ENCODE peak calls at places on chromosomes 3 and 15, in six cellular contexts. C is aorta; G is HepG2; S is CD8-positive, alpha-beta T cell; P is mesendoderm; X is upper lobe of left lung. T is an unnamed sample.

GRCh38 chr3:171710359-171710758 is 99.9 kb downstream of the PLD1 start:
- DNase-seq in C (no peak), G (no peak), S (no peak), P (no peak), X (no peak), T (no peak)

GRCh38 chr15:95449229-95449628 is 881.3 kb upstream of the NR2F2 start:
- DNase-seq in C (no peak), G (no peak), S (no peak), P (no peak), X (no peak), T (no peak)

GRCh38 chr3:160904691-160905090 is 148.7 kb downstream of the PPM1L start:
- DNase-seq in C (no peak), G (no peak), S (no peak), P (no peak), X (no peak), T (no peak)

GRCh38 chr15:77836901-77837648 is 204.4 kb upstream of the LINGO1 start:
- DNase-seq in C (peak; percentile 36), G (no peak), S (no peak), P (no peak), X (no peak), T (no peak)

GRCh38 chr3:171160326-171160725 is 133.8 kb upstream of the SLC2A2 start:
- DNase-seq in C (no peak), G (no peak), S (no peak), P (no peak), X (no peak), T (no peak)

GRCh38 chr15:44137750-44138149 is 57.3 kb downstream of the FRMD5 start:
- DNase-seq in C (no peak), G (no peak), S (no peak), P (no peak), X (no peak), T (no peak)

GRCh38 chr3:40546811-40547210 is 22.1 kb downstream of the ZNF621 start:
- DNase-seq in C (no peak), G (no peak), S (no peak), P (no peak), X (no peak), T (no peak)

GRCh38 chr15:99564221-99565030 is 1.4 kb upstream of the MEF2A start:
- DNase-seq in C (peak; percentile 56), G (peak; percentile 36), S (no peak), P (peak; percentile 53), X (peak; percentile 27), T (peak; percentile 38)

GRCh38 chr3:181569356-181569940 is 142.3 kb upstream of the SOX2 start:
- DNase-seq in C (no peak), G (no peak), S (no peak), P (no peak), X (no peak), T (no peak)

GRCh38 chr15:99703603-99704443 is 29.4 kb downstream of the LYSMD4 start:
- DNase-seq in C (no peak), G (peak; percentile 62), S (no peak), P (peak; percentile 89), X (no peak), T (peak; percentile 50)

GRCh38 chr3:107599755-107600122 is 77.0 kb downstream of the BBX start:
- DNase-seq in C (no peak), G (no peak), S (no peak), P (no peak), X (no peak), T (no peak)

GRCh38 chr3:111998661-111999641 is at the start of gene TAGLN3:
- DNase-seq in C (no peak), G (no peak), S (no peak), P (peak; percentile 78), X (peak; percentile 54), T (no peak)

GRCh38 chr3:15630646-15631350 is 29.3 kb downstream of the BTD start:
- DNase-seq in C (no peak), G (no peak), S (no peak), P (peak; percentile 87), X (no peak), T (no peak)

GRCh38 chr3:120858501-120858900 is 49.5 kb upstream of the STXBP5L start:
- DNase-seq in C (no peak), G (no peak), S (no peak), P (no peak), X (no peak), T (no peak)

GRCh38 chr3:111980716-111981456 is 2.1 kb downstream of the ABHD10 start:
- DNase-seq in C (no peak), G (no peak), S (no peak), P (no peak), X (no peak), T (no peak)

GRCh38 chr3:114803042-114803695 is 343.9 kb downstream of the ZBTB20 start:
- DNase-seq in C (no peak), G (no peak), S (no peak), P (no peak), X (no peak), T (no peak)

GRCh38 chr3:128056258-128056657 is 4.0 kb downstream of the SEC61A1 start:
- DNase-seq in C (no peak), G (no peak), S (no peak), P (no peak), X (no peak), T (no peak)

GRCh38 chr3:128053614-128054013 is 1.4 kb downstream of the SEC61A1 start:
- DNase-seq in C (no peak), G (peak; percentile 40), S (no peak), P (no peak), X (no peak), T (no peak)

GRCh38 chr3:128051837-128052766 is at the start of gene SEC61A1:
- DNase-seq in C (peak; percentile 97), G (peak; percentile 86), S (peak; percentile 94), P (peak; percentile 96), X (peak; percentile 95), T (peak; percentile 85)

GRCh38 chr3:128052831-128053419 is 688 bp downstream of the SEC61A1 start:
- DNase-seq in C (no peak), G (peak; percentile 46), S (no peak), P (no peak), X (no peak), T (no peak)

DNA sequence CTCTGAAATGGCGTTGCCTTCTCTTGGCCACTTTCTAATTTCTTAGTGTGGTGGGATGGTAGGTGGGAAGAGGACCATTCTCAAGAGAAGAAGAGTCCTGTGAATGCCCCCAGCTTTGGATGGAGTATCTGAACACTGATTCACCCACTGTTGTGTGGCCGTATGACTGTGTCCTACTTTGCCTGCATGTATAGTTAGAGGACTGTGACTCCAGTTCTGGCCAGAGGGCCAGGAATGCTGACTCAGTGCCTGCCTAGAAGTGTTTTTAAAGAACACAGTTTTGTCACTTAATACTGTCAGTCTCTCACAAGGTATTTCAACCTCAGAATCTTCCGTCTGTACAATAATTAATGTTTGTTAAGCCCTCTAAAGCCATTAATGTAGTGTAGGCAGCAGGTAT is 2.1 kb downstream of the SEC61A1 start:
- DNase-seq in C (no peak), G (no peak), S (no peak), P (no peak), X (no peak), T (no peak)
- H3K4me3 ChIP-seq in C (no peak overlapping the region), G (peak overlapping the region; percentile 94), S (no peak overlapping the region), P (no peak overlapping the region), X (no peak overlapping the region), T (no peak overlapping the region)

GRCh38 chr15:91866971-91867372 is 13.5 kb downstream of the SLCO3A1 start:
- DNase-seq in C (peak; percentile 71), G (no peak), S (no peak), P (no peak), X (peak; percentile 88), T (no peak)
- H3K4me1 ChIP-seq in C (peaks cover 5% of the 10 kb centered on the region), G (no peaks in the 10 kb centered on the region), S (peaks cover 41% of the 10 kb centered on the region), P (no peaks in the 10 kb centered on the region), X (peaks cover 66% of the 10 kb centered on the region), T (peaks cover 37% of the 10 kb centered on the region)

DNA sequence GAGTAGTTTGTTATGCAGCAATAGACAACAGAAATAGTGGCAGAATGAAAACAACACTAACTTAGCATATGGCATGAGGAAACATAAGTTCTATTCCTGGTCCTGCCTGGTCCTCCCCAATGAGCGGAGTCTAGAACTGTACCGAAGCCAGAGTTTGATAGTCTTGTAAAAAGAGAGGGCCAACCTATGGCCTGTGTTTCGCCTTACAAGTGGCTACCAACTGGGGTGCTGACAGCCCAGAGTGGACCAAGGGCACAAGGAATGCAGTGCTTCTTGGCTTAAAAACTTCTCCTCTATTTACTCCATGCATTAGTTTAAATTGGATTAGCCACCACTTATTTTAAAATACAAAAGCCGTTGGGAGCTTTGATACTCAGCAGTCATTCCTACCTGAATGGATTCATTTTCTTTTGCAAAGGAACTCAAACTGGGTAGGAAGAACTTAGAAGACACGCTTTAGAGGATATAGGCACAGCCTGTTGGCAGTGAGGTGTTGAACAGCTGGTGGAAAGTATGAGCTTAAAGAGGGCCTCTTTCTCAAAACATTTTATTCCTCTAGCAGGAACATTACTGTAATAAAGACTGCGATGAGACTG is 302.9 kb downstream of the PLCL2 start:
- DNase-seq in C (no peak), G (no peak), S (no peak), P (no peak), X (no peak), T (no peak)
- H3K27ac ChIP-seq in C (no peak overlapping the region), G (no peak overlapping the region), S (no peak overlapping the region), P (no peak overlapping the region), X (no peak overlapping the region), T (no peak overlapping the region)

DNA sequence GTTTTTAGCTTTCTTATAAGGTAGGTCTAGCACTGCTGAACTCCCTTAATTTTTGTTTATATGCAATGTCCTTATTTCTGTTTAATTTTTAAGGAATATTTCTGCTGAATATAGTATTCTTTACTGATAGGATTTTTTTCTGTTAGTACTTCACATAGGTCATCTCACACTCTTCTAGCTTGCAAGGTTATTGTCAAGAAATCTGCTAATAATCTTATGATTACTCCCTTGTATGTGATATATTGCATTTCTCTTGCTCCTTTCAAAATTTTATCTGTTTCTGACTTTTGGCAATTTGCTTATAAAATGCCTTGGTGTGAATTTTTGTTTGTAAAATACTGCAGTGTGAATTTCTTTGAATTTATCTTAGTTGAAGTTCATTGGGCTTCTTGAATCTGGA is 298.4 kb downstream of the GAP43 start:
- DNase-seq in C (no peak), G (no peak), S (no peak), P (no peak), X (no peak), T (no peak)
- H3K4me3 ChIP-seq in C (no peak overlapping the region), G (no peak overlapping the region), S (no peak overlapping the region), P (no peak overlapping the region), X (no peak overlapping the region), T (no peak overlapping the region)

DNA sequence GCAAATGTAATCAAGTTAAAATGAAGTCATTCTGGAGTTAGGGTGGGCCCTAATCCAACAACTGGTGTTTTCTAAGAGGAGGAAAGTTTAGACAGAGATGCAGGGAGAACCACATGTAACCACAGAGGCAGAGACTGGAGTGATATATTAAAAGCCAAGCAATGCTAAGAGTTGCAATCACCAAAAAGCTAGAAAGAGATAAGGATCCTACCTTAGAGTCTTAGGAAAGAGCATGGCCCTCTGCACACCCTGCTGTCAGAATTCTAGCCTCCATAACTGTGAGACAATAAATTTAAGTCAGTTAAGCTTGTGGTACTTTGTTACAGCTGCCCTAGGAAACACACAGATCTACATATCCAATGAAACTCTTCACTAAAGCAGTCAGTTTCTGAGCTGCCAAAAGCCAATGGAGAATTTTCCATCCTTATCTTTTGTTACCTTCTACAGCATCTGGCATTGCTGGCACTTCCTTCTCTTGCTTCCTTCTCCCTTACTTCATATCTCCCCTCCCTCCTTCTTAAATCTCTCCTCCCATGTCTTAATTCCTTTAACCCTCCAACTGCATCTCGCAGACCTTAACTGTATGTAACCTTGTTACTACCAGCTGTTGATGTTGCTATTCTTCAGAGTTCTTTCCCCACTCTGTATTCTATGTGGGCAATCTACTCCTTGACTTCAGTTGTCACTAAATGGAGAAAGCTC is 11.2 kb downstream of the DCBLD2 start:
- DNase-seq in C (no peak), G (no peak), S (no peak), P (peak; percentile 55), X (no peak), T (no peak)
- H3K4me1 ChIP-seq in C (peaks cover 6% of the 10 kb centered on the region), G (peaks cover 53% of the 10 kb centered on the region), S (no peaks in the 10 kb centered on the region), P (peaks cover 28% of the 10 kb centered on the region), X (no peaks in the 10 kb centered on the region), T (peaks cover 19% of the 10 kb centered on the region)

GRCh38 chr15:79004336-79004735 is 59.5 kb upstream of the CTSH start:
- DNase-seq in C (peak; percentile 50), G (peak; percentile 62), S (no peak), P (peak; percentile 94), X (peak; percentile 54), T (no peak)
- H3K27ac ChIP-seq in C (no peak overlapping the region), G (no peak overlapping the region), S (no peak overlapping the region), P (no peak overlapping the region), X (no peak overlapping the region), T (no peak overlapping the region)

T was measured in tibial nerve.